ENCODE peak calls at places on chromosome 9, in eight cellular contexts. D is bronchial epithelial cell, C is dorsolateral prefrontal cortex, Z is prostate gland, Y is foreskin fibroblast, X is GM06990, O is left ventricle myocardium inferior, N is epithelial cell of esophagus. T is an unnamed sample.
A peak's percentile ranks its signal among the peaks of the same experiment; 100 is the strongest.

GRCh38 chr9:95167998-95168397 is 149.5 kb downstream of the FANCC start:
- DNase-seq in D (peak; percentile 92), C (no peak), Z (peak; percentile 40), Y (peak; percentile 95), X (peak; percentile 26), O (no peak), N (peak; percentile 97), T (peak; percentile 86)

GRCh38 chr9:112852741-112853505 is 37.8 kb downstream of the SLC46A2 start:
- DNase-seq in D (peak; percentile 43), C (peak; percentile 72), Z (no peak), Y (no peak), X (no peak), O (no peak), N (peak; percentile 58), T (no peak)

GRCh38 chr9:134605351-134605968 is 36.1 kb upstream of the COL5A1 start:
- DNase-seq in D (no peak), C (no peak), Z (no peak), Y (no peak), X (no peak), O (no peak), N (no peak), T (no peak)

GRCh38 chr9:15121591-15121990 is 185.4 kb downstream of the TTC39B start:
- DNase-seq in D (no peak), C (no peak), Z (no peak), Y (no peak), X (no peak), O (no peak), N (no peak), T (no peak)

GRCh38 chr9:101376117-101376866 is 8.5 kb downstream of the BAAT start:
- DNase-seq in D (peak; percentile 67), C (peak; percentile 85), Z (no peak), Y (no peak), X (no peak), O (no peak), N (peak; percentile 50), T (peak; percentile 88)

GRCh38 chr9:105416840-105417239 is 31.0 kb upstream of the FSD1L start:
- DNase-seq in D (no peak), C (no peak), Z (no peak), Y (no peak), X (no peak), O (no peak), N (no peak), T (no peak)

GRCh38 chr9:33858346-33858869 is 41.4 kb downstream of the UBE2R2 start:
- DNase-seq in D (peak; percentile 21), C (no peak), Z (no peak), Y (no peak), X (no peak), O (no peak), N (no peak), T (no peak)

GRCh38 chr9:37602817-37603216 is 10.4 kb upstream of the TOMM5 start:
- DNase-seq in D (peak; percentile 87), C (no peak), Z (peak; percentile 85), Y (no peak), X (no peak), O (peak; percentile 26), N (peak; percentile 90), T (no peak)

GRCh38 chr9:94895668-94896067 is 169.2 kb downstream of the AOPEP start:
- DNase-seq in D (no peak), C (no peak), Z (no peak), Y (no peak), X (no peak), O (no peak), N (no peak), T (no peak)

GRCh38 chr9:93962561-93963440 is 7.6 kb upstream of the BARX1 start:
- DNase-seq in D (peak; percentile 70), C (peak; percentile 81), Z (peak; percentile 81), Y (peak; percentile 90), X (no peak), O (peak; percentile 71), N (peak; percentile 82), T (peak; percentile 75)

GRCh38 chr9:100070071-100070470 is 28.7 kb downstream of the ERP44 start:
- DNase-seq in D (peak; percentile 84), C (no peak), Z (no peak), Y (no peak), X (no peak), O (no peak), N (peak; percentile 69), T (no peak)

GRCh38 chr9:93139365-93140182 is 5.5 kb upstream of the NINJ1 start:
- DNase-seq in D (no peak), C (no peak), Z (peak; percentile 60), Y (no peak), X (no peak), O (no peak), N (peak; percentile 67), T (no peak)

GRCh38 chr9:4750021-4750673 is 9.1 kb upstream of the AK3 start:
- DNase-seq in D (peak; percentile 47), C (no peak), Z (no peak), Y (peak; percentile 69), X (no peak), O (no peak), N (peak; percentile 55), T (peak; percentile 43)

GRCh38 chr9:3434594-3434993 is 91.2 kb downstream of the RFX3 start:
- DNase-seq in D (peak; percentile 89), C (no peak), Z (no peak), Y (peak; percentile 81), X (no peak), O (no peak), N (peak; percentile 90), T (peak; percentile 76)

GRCh38 chr9:134661299-134661698 is 19.7 kb downstream of the COL5A1 start:
- DNase-seq in D (no peak), C (no peak), Z (no peak), Y (peak; percentile 70), X (no peak), O (peak; percentile 15), N (no peak), T (peak; percentile 33)

GRCh38 chr9:133841167-133841812 is 103.1 kb upstream of the SARDH start:
- DNase-seq in D (no peak), C (no peak), Z (no peak), Y (no peak), X (no peak), O (no peak), N (no peak), T (no peak)

GRCh38 chr9:72602629-72603028 is 81.2 kb downstream of the TMC1 start:
- DNase-seq in D (no peak), C (no peak), Z (no peak), Y (peak; percentile 71), X (no peak), O (no peak), N (no peak), T (peak; percentile 70)

GRCh38 chr9:133470988-133471387 is 7.9 kb downstream of the SLC2A6 start:
- DNase-seq in D (no peak), C (no peak), Z (no peak), Y (no peak), X (no peak), O (no peak), N (no peak), T (no peak)

GRCh38 chr9:31137151-31137849 is 1247.1 kb upstream of the ACO1 start:
- DNase-seq in D (peak; percentile 94), C (no peak), Z (no peak), Y (peak; percentile 8), X (no peak), O (no peak), N (peak; percentile 86), T (peak; percentile 0)

GRCh38 chr9:137524597-137525317 is 25.4 kb downstream of the PNPLA7 start:
- DNase-seq in D (no peak), C (no peak), Z (no peak), Y (no peak), X (no peak), O (no peak), N (no peak), T (no peak)

GRCh38 chr9:77833686-77834429 is 185.7 kb upstream of the GNA14 start:
- DNase-seq in D (no peak), C (no peak), Z (no peak), Y (no peak), X (no peak), O (no peak), N (no peak), T (peak; percentile 76)

GRCh38 chr9:14797442-14797841 is 74.9 kb upstream of the CER1 start:
- DNase-seq in D (peak; percentile 74), C (no peak), Z (no peak), Y (peak; percentile 47), X (no peak), O (no peak), N (peak; percentile 62), T (peak; percentile 14)

GRCh38 chr9:131312246-131312645 is 22.7 kb downstream of the PLPP7 start:
- DNase-seq in D (no peak), C (no peak), Z (no peak), Y (no peak), X (no peak), O (no peak), N (no peak), T (no peak)
- TF ChIP-seq CTCF in D (no peak), C (no peak), Z (no peak), Y (no peak), X (no peak), O (no peak), N (no peak), T (no peak)

GRCh38 chr9:16867571-16868311 is 2.7 kb downstream of the BNC2 start:
- DNase-seq in D (peak; percentile 46), C (no peak), Z (peak; percentile 10), Y (peak; percentile 67), X (no peak), O (no peak), N (peak; percentile 32), T (peak; percentile 79)
- H3K4me3 ChIP-seq in D (no peak overlapping the region), C (no peak overlapping the region), Z (no peak overlapping the region), Y (peak overlapping the region; percentile 37), X (no peak overlapping the region), O (peak overlapping the region; percentile 73), N (no peak overlapping the region), T (peak overlapping the region; percentile 43)

GRCh38 chr9:9392755-9393154 is 1220.0 kb downstream of the PTPRD start:
- DNase-seq in D (no peak), C (no peak), Z (no peak), Y (no peak), X (no peak), O (no peak), N (no peak), T (no peak)

GRCh38 chr9:9389904-9390303 is 1222.9 kb downstream of the PTPRD start:
- DNase-seq in D (no peak), C (no peak), Z (no peak), Y (no peak), X (no peak), O (no peak), N (no peak), T (no peak)

DNA sequence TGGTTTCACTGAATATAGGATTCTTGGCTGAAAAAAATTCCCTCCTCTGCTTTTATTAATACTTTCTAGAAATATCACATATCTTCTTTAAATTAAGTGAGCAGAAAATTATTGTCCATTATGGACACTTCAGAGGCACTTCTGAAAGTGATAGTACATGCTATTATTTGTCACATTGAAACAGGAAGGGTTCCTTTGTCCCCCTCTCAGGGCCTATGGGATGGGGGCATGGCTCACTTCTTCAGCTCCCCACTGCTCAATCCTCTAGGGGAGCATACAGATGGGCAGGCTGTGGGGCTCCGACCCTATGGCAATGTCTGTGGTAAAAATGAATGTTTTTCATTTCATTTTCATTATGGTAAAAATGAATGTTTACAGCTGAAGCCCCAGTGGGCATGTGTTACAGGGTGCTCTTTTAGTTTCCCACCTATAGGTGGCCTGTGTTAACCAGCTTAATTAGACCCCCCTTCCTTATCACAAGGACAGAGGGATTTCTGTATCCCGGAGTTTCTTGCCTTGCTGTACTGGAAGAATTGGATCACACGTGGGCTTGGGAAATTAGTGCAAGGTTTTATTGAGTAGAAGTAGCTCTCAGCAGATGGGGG is 1225.2 kb downstream of the PTPRD start:
- DNase-seq in D (no peak), C (no peak), Z (no peak), Y (no peak), X (no peak), O (no peak), N (no peak), T (no peak)
- TF ChIP-seq CTCF in D (no peak), C (no peak), Z (no peak), Y (no peak), X (no peak), O (no peak), N (no peak), T (no peak)

GRCh38 chr9:136092741-136093140 is 2.3 kb downstream of the NACC2 start:
- DNase-seq in D (no peak), C (no peak), Z (no peak), Y (no peak), X (no peak), O (no peak), N (no peak), T (no peak)
- H3K4me3 ChIP-seq in D (no peak overlapping the region), C (peak overlapping the region; percentile 73), Z (no peak overlapping the region), Y (no peak overlapping the region), X (no peak overlapping the region), O (peak overlapping the region; percentile 95), N (no peak overlapping the region), T (no peak overlapping the region)

T was measured in AG10803.